ENCODE peak calls at places on chromosomes 3 and 15, in ten cellular contexts. One of them, this sample, is unnamed.

GRCh38 chr3:134110963-134111362 is 81.2 kb upstream of the SLCO2A1 start:
- DNase-seq in A549: no peak
- DNase-seq in GM12878: no peak
- DNase-seq in tibial nerve: no peak
- DNase-seq in esophagus muscularis mucosa: no peak
- DNase-seq in K562: no peak
- DNase-seq in ovary: no peak
- DNase-seq in HepG2: no peak
- DNase-seq in sigmoid colon: no peak
- DNase-seq in H1: no peak
- DNase-seq in this sample: no peak

GRCh38 chr15:43531018-43531667 is 13.7 kb downstream of the MAP1A start:
- DNase-seq in A549: no peak
- DNase-seq in K562: no peak
- DNase-seq in H1: no peak
- DNase-seq in tibial nerve: no peak
- DNase-seq in GM12878: no peak
- DNase-seq in HepG2: no peak
- DNase-seq in sigmoid colon: peak
- DNase-seq in ovary: no peak
- DNase-seq in esophagus muscularis mucosa: no peak
- DNase-seq in this sample: no peak

GRCh38 chr3:37290551-37290950 is 116.2 kb upstream of the LRRFIP2 start:
- DNase-seq in K562: no peak
- DNase-seq in H1: no peak
- DNase-seq in esophagus muscularis mucosa: no peak
- DNase-seq in ovary: no peak
- DNase-seq in A549: no peak
- DNase-seq in GM12878: no peak
- DNase-seq in sigmoid colon: no peak
- DNase-seq in HepG2: no peak
- DNase-seq in tibial nerve: no peak
- DNase-seq in this sample: no peak

GRCh38 chr15:42808921-42809320 is 72.0 kb upstream of the CDAN1 start:
- DNase-seq in H1: no peak
- DNase-seq in HepG2: no peak
- DNase-seq in sigmoid colon: no peak
- DNase-seq in esophagus muscularis mucosa: no peak
- DNase-seq in K562: no peak
- DNase-seq in GM12878: no peak
- DNase-seq in tibial nerve: no peak
- DNase-seq in A549: no peak
- DNase-seq in ovary: no peak
- DNase-seq in this sample: no peak

GRCh38 chr15:37099321-37100108 is 834 bp downstream of the MEIS2 start:
- DNase-seq in ovary: peak
- DNase-seq in esophagus muscularis mucosa: no peak
- DNase-seq in sigmoid colon: peak
- DNase-seq in tibial nerve: peak
- DNase-seq in GM12878: no peak
- DNase-seq in H1: no peak
- DNase-seq in HepG2: peak
- DNase-seq in K562: peak
- DNase-seq in A549: peak
- DNase-seq in this sample: no peak

GRCh38 chr3:72157782-72158638 is 373.1 kb upstream of the PROK2 start:
- DNase-seq in A549: no peak
- DNase-seq in sigmoid colon: no peak
- DNase-seq in K562: no peak
- DNase-seq in GM12878: no peak
- DNase-seq in esophagus muscularis mucosa: no peak
- DNase-seq in HepG2: no peak
- DNase-seq in H1: no peak
- DNase-seq in ovary: no peak
- DNase-seq in tibial nerve: no peak
- DNase-seq in this sample: no peak

GRCh38 chr15:78298983-78299301 is 467 bp downstream of the SKIC8 start:
- DNase-seq in H1: no peak
- DNase-seq in esophagus muscularis mucosa: no peak
- DNase-seq in GM12878: no peak
- DNase-seq in A549: no peak
- DNase-seq in ovary: no peak
- DNase-seq in sigmoid colon: no peak
- DNase-seq in K562: no peak
- DNase-seq in HepG2: no peak
- DNase-seq in tibial nerve: no peak
- DNase-seq in this sample: no peak

GRCh38 chr15:83504365-83504764 is 57.2 kb downstream of the SH3GL3 start:
- DNase-seq in A549: no peak
- DNase-seq in sigmoid colon: no peak
- DNase-seq in ovary: no peak
- DNase-seq in GM12878: no peak
- DNase-seq in esophagus muscularis mucosa: no peak
- DNase-seq in tibial nerve: no peak
- DNase-seq in H1: no peak
- DNase-seq in HepG2: no peak
- DNase-seq in K562: no peak
- DNase-seq in this sample: no peak

DNA sequence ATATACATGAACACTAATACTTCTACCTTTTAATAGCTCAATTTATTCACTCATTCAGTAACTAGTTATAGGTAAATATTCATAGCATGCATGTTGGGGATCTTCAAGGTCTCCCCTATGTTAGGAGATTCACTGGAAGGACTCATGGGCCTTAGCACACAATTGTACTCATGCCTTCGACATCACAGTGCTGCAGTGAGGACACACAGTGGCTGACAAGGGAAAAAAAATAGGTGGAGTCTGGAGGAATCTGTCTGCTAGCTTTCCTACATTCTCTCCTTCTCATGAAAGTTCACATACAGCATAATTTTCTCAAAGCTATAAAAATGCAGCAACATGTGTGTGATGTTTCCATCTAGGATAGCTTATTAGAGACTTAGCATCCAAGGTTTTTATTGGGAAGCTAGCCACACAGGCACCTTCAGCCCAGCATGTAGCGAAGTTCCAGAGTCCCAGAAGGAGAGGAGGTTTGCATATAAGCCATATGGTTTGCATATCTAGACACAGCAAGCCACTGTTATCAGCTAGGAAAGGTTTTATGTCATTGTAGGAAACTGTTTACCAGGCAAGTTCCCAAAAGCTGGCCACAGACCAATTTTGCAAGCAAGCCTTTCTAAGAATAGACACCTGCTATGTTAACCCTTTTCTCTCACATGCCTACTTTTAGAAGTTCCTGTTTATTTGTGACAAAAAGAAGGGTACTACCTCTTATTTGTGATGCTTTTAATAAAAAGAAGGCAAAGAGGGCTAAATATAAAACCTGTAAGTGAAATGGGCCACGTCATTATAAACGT is 46.4 kb downstream of the MORC1 start:
- DNase-seq in esophagus muscularis mucosa: no peak
- DNase-seq in tibial nerve: no peak
- DNase-seq in A549: peak
- DNase-seq in K562: no peak
- DNase-seq in GM12878: no peak
- DNase-seq in H1: no peak
- DNase-seq in ovary: no peak
- DNase-seq in sigmoid colon: no peak
- DNase-seq in HepG2: no peak
- DNase-seq in this sample: peak
- TF ChIP-seq POLR2A in esophagus muscularis mucosa: no peak
- TF ChIP-seq POLR2A in tibial nerve: no peak
- TF ChIP-seq POLR2A in A549: no peak
- TF ChIP-seq POLR2A in K562: no peak
- TF ChIP-seq POLR2A in GM12878: no peak
- TF ChIP-seq POLR2A in H1: no peak
- TF ChIP-seq POLR2A in ovary: no peak
- TF ChIP-seq POLR2A in sigmoid colon: no peak
- TF ChIP-seq POLR2A in HepG2: no peak
- TF ChIP-seq POLR2A in this sample: no peak

GRCh38 chr3:99111235-99111634 is 209.7 kb upstream of the DCBLD2 start:
- DNase-seq in tibial nerve: no peak
- DNase-seq in esophagus muscularis mucosa: peak
- DNase-seq in sigmoid colon: no peak
- DNase-seq in A549: no peak
- DNase-seq in ovary: no peak
- DNase-seq in HepG2: no peak
- DNase-seq in K562: no peak
- DNase-seq in H1: no peak
- DNase-seq in GM12878: no peak
- DNase-seq in this sample: no peak

GRCh38 chr3:99108508-99108907 is 207.0 kb upstream of the DCBLD2 start:
- DNase-seq in ovary: no peak
- DNase-seq in esophagus muscularis mucosa: no peak
- DNase-seq in H1: no peak
- DNase-seq in A549: peak
- DNase-seq in K562: no peak
- DNase-seq in sigmoid colon: no peak
- DNase-seq in tibial nerve: peak
- DNase-seq in GM12878: no peak
- DNase-seq in HepG2: no peak
- DNase-seq in this sample: no peak
- TF ChIP-seq EP300 in ovary: no peak
- TF ChIP-seq EP300 in esophagus muscularis mucosa: no peak
- TF ChIP-seq EP300 in H1: no peak
- TF ChIP-seq EP300 in A549: no peak
- TF ChIP-seq EP300 in K562: no peak
- TF ChIP-seq EP300 in sigmoid colon: no peak
- TF ChIP-seq EP300 in tibial nerve: peak
- TF ChIP-seq EP300 in GM12878: no peak
- TF ChIP-seq EP300 in HepG2: no peak
- TF ChIP-seq EP300 in this sample: no peak

GRCh38 chr3:129181834-129182233 is 1.9 kb downstream of the CNBP start:
- DNase-seq in tibial nerve: no peak
- DNase-seq in sigmoid colon: no peak
- DNase-seq in K562: no peak
- DNase-seq in A549: no peak
- DNase-seq in GM12878: no peak
- DNase-seq in ovary: no peak
- DNase-seq in esophagus muscularis mucosa: no peak
- DNase-seq in HepG2: no peak
- DNase-seq in H1: no peak
- DNase-seq in this sample: no peak

GRCh38 chr3:129183569-129184395 is at the start of gene CNBP:
- DNase-seq in sigmoid colon: peak
- DNase-seq in ovary: peak
- DNase-seq in tibial nerve: peak
- DNase-seq in H1: peak
- DNase-seq in GM12878: peak
- DNase-seq in HepG2: peak
- DNase-seq in K562: peak
- DNase-seq in esophagus muscularis mucosa: peak
- DNase-seq in A549: peak
- DNase-seq in this sample: peak

GRCh38 chr3:129182390-129183180 is 1.1 kb downstream of the CNBP start:
- DNase-seq in tibial nerve: no peak
- DNase-seq in ovary: no peak
- DNase-seq in GM12878: no peak
- DNase-seq in K562: no peak
- DNase-seq in H1: no peak
- DNase-seq in sigmoid colon: no peak
- DNase-seq in HepG2: no peak
- DNase-seq in A549: no peak
- DNase-seq in esophagus muscularis mucosa: no peak
- DNase-seq in this sample: no peak

GRCh38 chr3:129184396-129184656 is 630 bp upstream of the CNBP start:
- DNase-seq in tibial nerve: no peak
- DNase-seq in ovary: no peak
- DNase-seq in HepG2: peak
- DNase-seq in sigmoid colon: peak
- DNase-seq in GM12878: no peak
- DNase-seq in A549: peak
- DNase-seq in H1: no peak
- DNase-seq in esophagus muscularis mucosa: no peak
- DNase-seq in K562: peak
- DNase-seq in this sample: no peak

DNA sequence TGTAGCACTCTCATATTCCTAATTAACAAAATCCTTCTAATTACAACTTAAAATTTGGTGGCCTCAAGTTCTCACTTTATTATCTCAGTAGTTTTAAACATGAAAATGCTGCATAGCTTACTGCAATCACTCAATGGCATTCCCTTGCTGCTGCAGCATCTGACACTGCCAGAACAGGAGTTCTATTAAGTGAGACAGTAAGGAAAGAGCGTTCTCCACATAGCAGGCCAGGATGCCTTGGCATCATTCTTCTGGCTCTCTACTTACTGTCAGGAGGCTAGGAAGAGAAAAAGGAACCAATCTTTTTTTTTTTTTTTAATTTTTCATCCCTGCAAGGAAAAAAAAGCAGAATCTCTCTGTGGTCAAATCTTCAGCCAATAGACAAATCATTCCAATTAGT is 3.2 kb downstream of the CNBP start:
- DNase-seq in K562: no peak
- DNase-seq in A549: no peak
- DNase-seq in sigmoid colon: no peak
- DNase-seq in ovary: no peak
- DNase-seq in tibial nerve: no peak
- DNase-seq in esophagus muscularis mucosa: no peak
- DNase-seq in HepG2: no peak
- DNase-seq in H1: no peak
- DNase-seq in GM12878: no peak
- DNase-seq in this sample: no peak
- H3K27ac ChIP-seq in K562: no peak
- H3K27ac ChIP-seq in A549: no peak
- H3K27ac ChIP-seq in sigmoid colon: peak
- H3K27ac ChIP-seq in ovary: no peak
- H3K27ac ChIP-seq in tibial nerve: no peak
- H3K27ac ChIP-seq in esophagus muscularis mucosa: peak
- H3K27ac ChIP-seq in HepG2: no peak
- H3K27ac ChIP-seq in H1: no peak
- H3K27ac ChIP-seq in GM12878: no peak
- H3K27ac ChIP-seq in this sample: peak

GRCh38 chr3:49165771-49166751 is at the start of gene CCDC71:
- DNase-seq in ovary: peak
- DNase-seq in esophagus muscularis mucosa: no peak
- DNase-seq in HepG2: peak
- DNase-seq in K562: peak
- DNase-seq in A549: peak
- DNase-seq in sigmoid colon: peak
- DNase-seq in H1: peak
- DNase-seq in tibial nerve: peak
- DNase-seq in GM12878: peak
- DNase-seq in this sample: peak
- TF ChIP-seq POLR2A in ovary: peak
- TF ChIP-seq POLR2A in esophagus muscularis mucosa: peak
- TF ChIP-seq POLR2A in HepG2: peak
- TF ChIP-seq POLR2A in K562: peak
- TF ChIP-seq POLR2A in A549: peak
- TF ChIP-seq POLR2A in sigmoid colon: peak
- TF ChIP-seq POLR2A in H1: no peak
- TF ChIP-seq POLR2A in tibial nerve: peak
- TF ChIP-seq POLR2A in GM12878: peak
- TF ChIP-seq POLR2A in this sample: no peak